ENCODE peak calls at places on chromosomes 2 and 18, in ten cellular contexts. X is SIG-M5; V is NCI-H1092 treated with DMSO at 0.1 percent for 48 hours; U is EL; W is stimulated activated effector memory CD8-positive, alpha-beta T cell treated with anti-CD3 and anti-CD28 coated beads, Interleukin-12 subunit alpha, Interleukin-12 subunit beta, amount 100 ng/mL, for 72 hours; H is stimulated activated CD4-positive, alpha-beta T cell treated with anti-CD3 and anti-CD28 coated beads, Interleukin-2, amount 100 ng/mL, for 24 hours; L is Kasumi-1; O is stimulated activated CD8-positive, alpha-beta memory T cell treated with anti-CD3 and anti-CD28 coated beads, Interleukin-2, amount 100 ng/mL, for 1 hour; N is IMR-90; A is AG08396. S is an unnamed sample.

GRCh38 chr2:105961599-105962146 is 217.0 kb downstream of the NCK2 start:
- DNase-seq in H (no peak), W (no peak), O (no peak), L (no peak), A (no peak), N (no peak), X (no peak), U (no peak), V (no peak), S (no peak)

GRCh38 chr2:67259581-67260347 is 137.4 kb upstream of the ETAA1 start:
- DNase-seq in V (no peak), O (no peak), N (peak; percentile 94), U (peak; percentile 93), L (no peak), H (no peak), W (no peak), A (peak; percentile 24), X (no peak), S (peak; percentile 78)

GRCh38 chr2:2702385-2702784 is 371.3 kb upstream of the MYT1L start:
- DNase-seq in U (no peak), V (no peak), X (no peak), L (no peak), W (no peak), O (no peak), H (no peak), N (no peak), A (no peak), S (no peak)

GRCh38 chr2:62424899-62425298 is 81.1 kb downstream of the TMEM17 start:
- DNase-seq in W (no peak), N (no peak), L (no peak), O (no peak), X (no peak), H (no peak), A (no peak), V (no peak), U (no peak), S (no peak)

GRCh38 chr18:61741881-61742280 is 150.9 kb downstream of the RNF152 start:
- DNase-seq in L (no peak), O (no peak), N (no peak), W (no peak), A (no peak), H (no peak), U (no peak), X (no peak), V (no peak), S (no peak)

GRCh38 chr18:59272971-59273935 is at the start of gene RAX:
- DNase-seq in O (no peak), H (peak; percentile 58), U (peak; percentile 63), V (no peak), X (no peak), N (no peak), L (no peak), W (peak; percentile 56), A (peak; percentile 47), S (no peak)

GRCh38 chr2:161981679-161982300 is 92.2 kb downstream of the DPP4 start:
- DNase-seq in O (no peak), V (no peak), W (no peak), U (no peak), H (no peak), L (no peak), N (no peak), X (no peak), A (no peak), S (no peak)

GRCh38 chr2:38149533-38149932 is 73.6 kb upstream of the CYP1B1 start:
- DNase-seq in N (no peak), L (no peak), V (no peak), A (no peak), X (no peak), O (no peak), H (no peak), W (no peak), U (no peak), S (no peak)

GRCh38 chr18:21484851-21485636 is 115.5 kb downstream of the ESCO1 start:
- DNase-seq in W (no peak), A (no peak), V (no peak), N (peak; percentile 21), H (no peak), U (peak; percentile 38), O (no peak), X (no peak), L (peak; percentile 44), S (peak; percentile 34)

GRCh38 chr2:122135353-122135947 is 380.0 kb downstream of the TSN start:
- DNase-seq in A (no peak), H (no peak), U (no peak), N (no peak), V (no peak), W (no peak), O (no peak), L (no peak), X (no peak), S (no peak)

GRCh38 chr18:72444756-72445155 is 99.4 kb downstream of the CBLN2 start:
- DNase-seq in O (no peak), H (no peak), X (no peak), A (no peak), N (no peak), U (no peak), L (no peak), V (no peak), W (no peak), S (no peak)

GRCh38 chr2:138782378-138782777 is 2.2 kb upstream of the NXPH2 start:
- DNase-seq in W (no peak), A (no peak), O (no peak), X (no peak), V (no peak), L (no peak), N (no peak), U (no peak), H (no peak), S (no peak)

GRCh38 chr2:201194097-201194496 is 11.2 kb downstream of the CASP10 start:
- DNase-seq in W (no peak), X (no peak), O (no peak), H (no peak), N (no peak), A (no peak), L (no peak), V (no peak), U (no peak), S (no peak)

GRCh38 chr2:127649684-127650040 is 3.7 kb downstream of the GPR17 start:
- DNase-seq in V (peak; percentile 54), A (peak; percentile 88), O (peak; percentile 73), W (peak; percentile 91), L (peak; percentile 58), H (peak; percentile 87), U (peak; percentile 83), X (no peak), N (peak; percentile 77), S (peak; percentile 88)

GRCh38 chr2:38494394-38494793 is 108.3 kb downstream of the HNRNPLL start:
- DNase-seq in H (no peak), W (no peak), U (no peak), A (no peak), N (no peak), V (no peak), L (no peak), O (no peak), X (no peak), S (no peak)

GRCh38 chr2:72097276-72097675 is 50.4 kb downstream of the CYP26B1 start:
- DNase-seq in N (no peak), L (no peak), W (no peak), U (no peak), O (no peak), H (no peak), X (no peak), A (no peak), V (no peak), S (no peak)